ENCODE peak calls at places on chromosome 4, in five cellular contexts. G is hepatic stellate cell, X is M059J, Z is nephron progenitor cell, M is amygdala. F is an unnamed sample.

GRCh38 chr4:118361192-118361591 is 8.4 kb upstream of the PRSS12 start:
- DNase-seq in G (no peak), X (no peak), Z (no peak), M (no peak), F (no peak)

GRCh38 chr4:41202356-41202755 is 12.0 kb downstream of the APBB2 start:
- DNase-seq in G (no peak), X (no peak), Z (no peak), M (no peak), F (no peak)

GRCh38 chr4:8402181-8402597 is 38.3 kb downstream of the ACOX3 start:
- DNase-seq in G (no peak), X (no peak), Z (no peak), M (no peak), F (no peak)

GRCh38 chr4:25937801-25938200 is 23.8 kb downstream of the SMIM20 start:
- DNase-seq in G (no peak), X (peak), Z (no peak), M (no peak), F (no peak)

GRCh38 chr4:41339812-41340809 is 83.4 kb downstream of the UCHL1 start:
- DNase-seq in G (no peak), X (peak), Z (peak), M (peak), F (no peak)

GRCh38 chr4:67746797-67747495 is 7.2 kb downstream of the GNRHR start:
- DNase-seq in G (peak), X (peak), Z (no peak), M (no peak), F (no peak)

GRCh38 chr4:20844311-20844710 is 144.1 kb downstream of the PACRGL start:
- DNase-seq in G (no peak), X (peak), Z (no peak), M (no peak), F (no peak)

GRCh38 chr4:6727943-6728250 is 11.9 kb downstream of the BLOC1S4 start:
- DNase-seq in G (no peak), X (no peak), Z (no peak), M (no peak), F (no peak)

GRCh38 chr4:165379662-165380061 is 854 bp downstream of the CPE start:
- DNase-seq in G (peak), X (no peak), Z (peak), M (no peak), F (no peak)

GRCh38 chr4:158610790-158611189 is 60.9 kb downstream of the C4orf46 start:
- DNase-seq in G (no peak), X (peak), Z (no peak), M (no peak), F (no peak)

GRCh38 chr4:21649691-21650090 is 298.9 kb downstream of the KCNIP4 start:
- DNase-seq in G (no peak), X (peak), Z (no peak), M (no peak), F (no peak)

GRCh38 chr4:71472946-71473345 is 134.1 kb downstream of the SLC4A4 start:
- DNase-seq in G (peak), X (peak), Z (no peak), M (no peak), F (no peak)

GRCh38 chr4:61443813-61444510 is 243.8 kb downstream of the ADGRL3 start:
- DNase-seq in G (no peak), X (no peak), Z (no peak), M (no peak), F (no peak)

GRCh38 chr4:28827866-28828265 is 1892.3 kb upstream of the PCDH7 start:
- DNase-seq in G (no peak), X (no peak), Z (no peak), M (no peak), F (no peak)

GRCh38 chr4:52203351-52203750 is 152.2 kb downstream of the SPATA18 start:
- DNase-seq in G (no peak), X (no peak), Z (no peak), M (no peak), F (no peak)

GRCh38 chr4:134027931-134028330 is 173.7 kb downstream of the PABPC4L start:
- DNase-seq in G (no peak), X (peak), Z (no peak), M (no peak), F (no peak)

GRCh38 chr4:3318561-3319021 is 25.8 kb downstream of the RGS12 start:
- DNase-seq in G (no peak), X (no peak), Z (no peak), M (no peak), F (peak)

GRCh38 chr4:7358100-7358735 is 76.5 kb downstream of the PSAPL1 start:
- DNase-seq in G (peak), X (peak), Z (no peak), M (peak), F (no peak)

GRCh38 chr4:77881460-77882295 is 19.0 kb downstream of the MRPL1 start:
- DNase-seq in G (no peak), X (no peak), Z (no peak), M (no peak), F (no peak)

GRCh38 chr4:158666892-158667291 is 4.8 kb downstream of the C4orf46 start:
- DNase-seq in G (no peak), X (no peak), Z (no peak), M (no peak), F (no peak)

GRCh38 chr4:108337923-108338322 is 169.2 kb upstream of the LEF1 start:
- DNase-seq in G (no peak), X (peak), Z (no peak), M (no peak), F (no peak)

GRCh38 chr4:157291071-157291470 is 70.5 kb downstream of the GRIA2 start:
- DNase-seq in G (no peak), X (peak), Z (no peak), M (no peak), F (no peak)

GRCh38 chr4:183223046-183223445 is 97.0 kb downstream of the CLDN22 start:
- DNase-seq in G (no peak), X (no peak), Z (no peak), M (no peak), F (no peak)

GRCh38 chr4:171025776-171026175 is 787.4 kb upstream of the GALNTL6 start:
- DNase-seq in G (no peak), X (no peak), Z (no peak), M (no peak), F (no peak)

GRCh38 chr4:77073106-77073858 is 2.5 kb downstream of the CCNI start:
- DNase-seq in G (peak), X (peak), Z (no peak), M (no peak), F (no peak)

GRCh38 chr4:37882665-37883296 is 8.1 kb upstream of the TBC1D1 start:
- DNase-seq in G (no peak), X (peak), Z (no peak), M (no peak), F (no peak)

GRCh38 chr4:184816962-184817361 is 8.8 kb downstream of the ACSL1 start:
- DNase-seq in G (no peak), X (no peak), Z (no peak), M (no peak), F (no peak)

GRCh38 chr4:476501-476900 is 22.5 kb downstream of the ZNF721 start:
- DNase-seq in G (no peak), X (peak), Z (no peak), M (no peak), F (no peak)

GRCh38 chr4:102104278-102104677 is 241.0 kb downstream of the SLC39A8 start:
- DNase-seq in G (no peak), X (peak), Z (no peak), M (no peak), F (no peak)

GRCh38 chr4:143188325-143189088 is 3.8 kb downstream of the USP38 start:
- DNase-seq in G (no peak), X (no peak), Z (no peak), M (no peak), F (no peak)

GRCh38 chr4:76212301-76212700 is 1.3 kb downstream of the SCARB2 start:
- DNase-seq in G (no peak), X (no peak), Z (no peak), M (no peak), F (no peak)

GRCh38 chr4:10728016-10728415 is 43.4 kb upstream of the CLNK start:
- DNase-seq in G (no peak), X (no peak), Z (no peak), M (no peak), F (no peak)

GRCh38 chr4:159024266-159024665 is 78.6 kb upstream of the RAPGEF2 start:
- DNase-seq in G (no peak), X (no peak), Z (no peak), M (no peak), F (no peak)

GRCh38 chr4:34009951-34010350 is 2234.4 kb downstream of the ARAP2 start:
- DNase-seq in G (no peak), X (no peak), Z (no peak), M (no peak), F (no peak)

GRCh38 chr4:7691992-7692391 is 247.7 kb downstream of the AFAP1 start:
- DNase-seq in G (no peak), X (no peak), Z (no peak), M (no peak), F (no peak)

GRCh38 chr4:109729155-109729562 is 711 bp downstream of the PLA2G12A start:
- DNase-seq in G (peak), X (peak), Z (no peak), M (no peak), F (no peak)

GRCh38 chr4:61924131-61924530 is 724.0 kb downstream of the ADGRL3 start:
- DNase-seq in G (no peak), X (no peak), Z (no peak), M (no peak), F (no peak)

GRCh38 chr4:161799687-161800086 is 364.1 kb downstream of the FSTL5 start:
- DNase-seq in G (no peak), X (no peak), Z (no peak), M (no peak), F (no peak)